ENCODE peak calls at places on chromosomes 11 and 22, in ten cellular contexts. One of them, this sample, is unnamed.

GRCh38 chr11:2387266-2387982 is 10.3 kb downstream of the CD81 start:
- DNase-seq in epithelial cell of esophagus: no peak
- DNase-seq in spleen: no peak
- DNase-seq in choroid plexus epithelial cell: peak; percentile 65
- DNase-seq in BJ: no peak
- DNase-seq in endothelial cell of umbilical vein: no peak
- DNase-seq in fibroblast of lung: peak; percentile 44
- DNase-seq in adrenal gland: peak; percentile 77
- DNase-seq in WERI-Rb-1: no peak
- DNase-seq in Karpas-422: peak; percentile 85
- DNase-seq in this sample: no peak

GRCh38 chr22:49372530-49373288 is 455.0 kb downstream of the BRD1 start:
- DNase-seq in epithelial cell of esophagus: no peak
- DNase-seq in spleen: peak; percentile 69
- DNase-seq in choroid plexus epithelial cell: no peak
- DNase-seq in BJ: no peak
- DNase-seq in endothelial cell of umbilical vein: no peak
- DNase-seq in fibroblast of lung: no peak
- DNase-seq in adrenal gland: peak; percentile 41
- DNase-seq in WERI-Rb-1: peak; percentile 77
- DNase-seq in Karpas-422: no peak
- DNase-seq in this sample: no peak

GRCh38 chr11:43879789-43880639 is 617 bp upstream of the ALKBH3 start:
- DNase-seq in epithelial cell of esophagus: no peak
- DNase-seq in spleen: no peak
- DNase-seq in choroid plexus epithelial cell: no peak
- DNase-seq in BJ: no peak
- DNase-seq in endothelial cell of umbilical vein: no peak
- DNase-seq in fibroblast of lung: no peak
- DNase-seq in adrenal gland: no peak
- DNase-seq in WERI-Rb-1: no peak
- DNase-seq in Karpas-422: no peak
- DNase-seq in this sample: no peak

GRCh38 chr22:46061431-46062231 is 84.7 kb upstream of the WNT7B start:
- DNase-seq in epithelial cell of esophagus: no peak
- DNase-seq in spleen: peak; percentile 77
- DNase-seq in choroid plexus epithelial cell: no peak
- DNase-seq in BJ: no peak
- DNase-seq in endothelial cell of umbilical vein: no peak
- DNase-seq in fibroblast of lung: no peak
- DNase-seq in adrenal gland: peak; percentile 51
- DNase-seq in WERI-Rb-1: no peak
- DNase-seq in Karpas-422: no peak
- DNase-seq in this sample: no peak

GRCh38 chr11:75823415-75823814 is 8.4 kb downstream of the UVRAG start:
- DNase-seq in epithelial cell of esophagus: no peak
- DNase-seq in spleen: no peak
- DNase-seq in choroid plexus epithelial cell: no peak
- DNase-seq in BJ: no peak
- DNase-seq in endothelial cell of umbilical vein: no peak
- DNase-seq in fibroblast of lung: no peak
- DNase-seq in adrenal gland: no peak
- DNase-seq in WERI-Rb-1: no peak
- DNase-seq in Karpas-422: peak; percentile 58
- DNase-seq in this sample: no peak

GRCh38 chr11:123233280-123233977 is 38.4 kb upstream of the CLMP start:
- DNase-seq in epithelial cell of esophagus: no peak
- DNase-seq in spleen: no peak
- DNase-seq in choroid plexus epithelial cell: peak; percentile 56
- DNase-seq in BJ: no peak
- DNase-seq in endothelial cell of umbilical vein: no peak
- DNase-seq in fibroblast of lung: no peak
- DNase-seq in adrenal gland: no peak
- DNase-seq in WERI-Rb-1: peak; percentile 28
- DNase-seq in Karpas-422: no peak
- DNase-seq in this sample: no peak

GRCh38 chr22:40621309-40622151 is 15.0 kb downstream of the MRTFA start:
- DNase-seq in epithelial cell of esophagus: no peak
- DNase-seq in spleen: no peak
- DNase-seq in choroid plexus epithelial cell: no peak
- DNase-seq in BJ: no peak
- DNase-seq in endothelial cell of umbilical vein: no peak
- DNase-seq in fibroblast of lung: no peak
- DNase-seq in adrenal gland: no peak
- DNase-seq in WERI-Rb-1: no peak
- DNase-seq in Karpas-422: no peak
- DNase-seq in this sample: no peak

GRCh38 chr22:39153220-39153860 is 860 bp upstream of the CBX7 start:
- DNase-seq in epithelial cell of esophagus: no peak
- DNase-seq in spleen: no peak
- DNase-seq in choroid plexus epithelial cell: no peak
- DNase-seq in BJ: no peak
- DNase-seq in endothelial cell of umbilical vein: no peak
- DNase-seq in fibroblast of lung: no peak
- DNase-seq in adrenal gland: no peak
- DNase-seq in WERI-Rb-1: no peak
- DNase-seq in Karpas-422: no peak
- DNase-seq in this sample: no peak

GRCh38 chr22:36873614-36874308 is 13.0 kb downstream of the NCF4 start:
- DNase-seq in epithelial cell of esophagus: peak; percentile 95
- DNase-seq in spleen: peak; percentile 85
- DNase-seq in choroid plexus epithelial cell: peak; percentile 78
- DNase-seq in BJ: peak; percentile 2
- DNase-seq in endothelial cell of umbilical vein: peak; percentile 82
- DNase-seq in fibroblast of lung: peak; percentile 53
- DNase-seq in adrenal gland: peak; percentile 78
- DNase-seq in WERI-Rb-1: peak; percentile 59
- DNase-seq in Karpas-422: no peak
- DNase-seq in this sample: peak; percentile 17

GRCh38 chr11:126080206-126080941 is 17.7 kb upstream of the CDON start:
- DNase-seq in epithelial cell of esophagus: peak; percentile 19
- DNase-seq in spleen: no peak
- DNase-seq in choroid plexus epithelial cell: no peak
- DNase-seq in BJ: no peak
- DNase-seq in endothelial cell of umbilical vein: no peak
- DNase-seq in fibroblast of lung: no peak
- DNase-seq in adrenal gland: no peak
- DNase-seq in WERI-Rb-1: no peak
- DNase-seq in Karpas-422: no peak
- DNase-seq in this sample: no peak

GRCh38 chr11:69215216-69215615 is 59.5 kb downstream of the SMIM38 start:
- DNase-seq in epithelial cell of esophagus: no peak
- DNase-seq in spleen: no peak
- DNase-seq in choroid plexus epithelial cell: no peak
- DNase-seq in BJ: no peak
- DNase-seq in endothelial cell of umbilical vein: no peak
- DNase-seq in fibroblast of lung: no peak
- DNase-seq in adrenal gland: peak; percentile 1
- DNase-seq in WERI-Rb-1: no peak
- DNase-seq in Karpas-422: no peak
- DNase-seq in this sample: no peak

GRCh38 chr22:32849501-32849900 is 48.0 kb downstream of the TIMP3 start:
- DNase-seq in epithelial cell of esophagus: no peak
- DNase-seq in spleen: no peak
- DNase-seq in choroid plexus epithelial cell: no peak
- DNase-seq in BJ: no peak
- DNase-seq in endothelial cell of umbilical vein: no peak
- DNase-seq in fibroblast of lung: no peak
- DNase-seq in adrenal gland: peak; percentile 56
- DNase-seq in WERI-Rb-1: peak; percentile 15
- DNase-seq in Karpas-422: no peak
- DNase-seq in this sample: no peak

GRCh38 chr22:32848226-32848625 is 46.7 kb downstream of the TIMP3 start:
- DNase-seq in epithelial cell of esophagus: no peak
- DNase-seq in spleen: no peak
- DNase-seq in choroid plexus epithelial cell: no peak
- DNase-seq in BJ: no peak
- DNase-seq in endothelial cell of umbilical vein: no peak
- DNase-seq in fibroblast of lung: no peak
- DNase-seq in adrenal gland: no peak
- DNase-seq in WERI-Rb-1: no peak
- DNase-seq in Karpas-422: no peak
- DNase-seq in this sample: no peak

GRCh38 chr22:32850591-32851517 is 49.3 kb downstream of the TIMP3 start:
- DNase-seq in epithelial cell of esophagus: no peak
- DNase-seq in spleen: no peak
- DNase-seq in choroid plexus epithelial cell: peak; percentile 77
- DNase-seq in BJ: peak; percentile 6
- DNase-seq in endothelial cell of umbilical vein: no peak
- DNase-seq in fibroblast of lung: peak; percentile 63
- DNase-seq in adrenal gland: peak; percentile 95
- DNase-seq in WERI-Rb-1: no peak
- DNase-seq in Karpas-422: no peak
- DNase-seq in this sample: no peak

GRCh38 chr22:32852346-32853251 is 51.1 kb downstream of the TIMP3 start:
- DNase-seq in epithelial cell of esophagus: no peak
- DNase-seq in spleen: no peak
- DNase-seq in choroid plexus epithelial cell: peak; percentile 72
- DNase-seq in BJ: no peak
- DNase-seq in endothelial cell of umbilical vein: no peak
- DNase-seq in fibroblast of lung: peak; percentile 46
- DNase-seq in adrenal gland: peak; percentile 86
- DNase-seq in WERI-Rb-1: no peak
- DNase-seq in Karpas-422: peak; percentile 67
- DNase-seq in this sample: no peak

GRCh38 chr22:32850157-32850556 is 48.7 kb downstream of the TIMP3 start:
- DNase-seq in epithelial cell of esophagus: no peak
- DNase-seq in spleen: no peak
- DNase-seq in choroid plexus epithelial cell: no peak
- DNase-seq in BJ: no peak
- DNase-seq in endothelial cell of umbilical vein: no peak
- DNase-seq in fibroblast of lung: no peak
- DNase-seq in adrenal gland: peak; percentile 53
- DNase-seq in WERI-Rb-1: no peak
- DNase-seq in Karpas-422: peak; percentile 34
- DNase-seq in this sample: no peak
- H3K4me3 ChIP-seq in epithelial cell of esophagus: no peak overlapping the region
- H3K4me3 ChIP-seq in spleen: no peak overlapping the region
- H3K4me3 ChIP-seq in choroid plexus epithelial cell: no peak overlapping the region
- H3K4me3 ChIP-seq in BJ: no peak overlapping the region
- H3K4me3 ChIP-seq in endothelial cell of umbilical vein: no peak overlapping the region
- H3K4me3 ChIP-seq in fibroblast of lung: no peak overlapping the region
- H3K4me3 ChIP-seq in adrenal gland: no peak overlapping the region
- H3K4me3 ChIP-seq in WERI-Rb-1: no peak overlapping the region
- H3K4me3 ChIP-seq in Karpas-422: no peak overlapping the region
- H3K4me3 ChIP-seq in this sample: no peak overlapping the region

DNA sequence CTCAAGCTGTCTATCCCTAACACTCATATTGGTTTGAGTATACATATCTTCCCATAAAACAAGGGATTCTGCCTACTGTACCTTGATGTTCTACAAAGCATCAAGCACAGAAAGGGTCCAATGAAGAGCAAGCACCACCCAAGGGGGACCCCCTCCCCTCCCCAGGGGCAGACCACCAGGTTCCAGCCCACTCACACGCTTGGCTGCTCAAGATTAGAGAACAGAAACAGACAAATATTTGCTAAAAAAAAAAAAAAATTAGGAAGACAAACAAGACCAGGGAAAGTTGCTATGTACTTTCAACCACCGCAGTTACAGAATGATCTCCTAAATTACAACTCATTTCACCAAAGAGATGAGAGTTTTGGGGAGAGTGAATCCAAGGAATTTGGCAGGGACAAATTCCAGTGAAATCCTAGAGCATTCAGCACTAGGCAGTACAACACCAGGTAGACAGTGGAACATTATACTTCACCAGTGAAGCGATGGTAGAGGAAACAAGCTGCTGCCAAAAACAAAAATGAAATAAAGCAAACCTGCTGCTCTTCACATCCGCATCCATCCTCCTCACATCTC is 17.0 kb downstream of the SMCO4 start:
- DNase-seq in epithelial cell of esophagus: no peak
- DNase-seq in spleen: no peak
- DNase-seq in choroid plexus epithelial cell: no peak
- DNase-seq in BJ: no peak
- DNase-seq in endothelial cell of umbilical vein: no peak
- DNase-seq in fibroblast of lung: no peak
- DNase-seq in adrenal gland: no peak
- DNase-seq in WERI-Rb-1: no peak
- DNase-seq in Karpas-422: no peak
- DNase-seq in this sample: no peak
- H3K4me3 ChIP-seq in epithelial cell of esophagus: no peak overlapping the region
- H3K4me3 ChIP-seq in spleen: no peak overlapping the region
- H3K4me3 ChIP-seq in choroid plexus epithelial cell: no peak overlapping the region
- H3K4me3 ChIP-seq in BJ: no peak overlapping the region
- H3K4me3 ChIP-seq in endothelial cell of umbilical vein: no peak overlapping the region
- H3K4me3 ChIP-seq in fibroblast of lung: no peak overlapping the region
- H3K4me3 ChIP-seq in adrenal gland: no peak overlapping the region
- H3K4me3 ChIP-seq in WERI-Rb-1: no peak overlapping the region
- H3K4me3 ChIP-seq in Karpas-422: no peak overlapping the region
- H3K4me3 ChIP-seq in this sample: no peak overlapping the region

GRCh38 chr22:50670914-50671538 is 1.6 kb upstream of the SHANK3 start:
- DNase-seq in epithelial cell of esophagus: no peak
- DNase-seq in spleen: no peak
- DNase-seq in choroid plexus epithelial cell: no peak
- DNase-seq in BJ: no peak
- DNase-seq in endothelial cell of umbilical vein: no peak
- DNase-seq in fibroblast of lung: no peak
- DNase-seq in adrenal gland: peak; percentile 43
- DNase-seq in WERI-Rb-1: no peak
- DNase-seq in Karpas-422: no peak
- DNase-seq in this sample: no peak

GRCh38 chr22:50672041-50672440 is 582 bp upstream of the SHANK3 start:
- DNase-seq in epithelial cell of esophagus: no peak
- DNase-seq in spleen: no peak
- DNase-seq in choroid plexus epithelial cell: no peak
- DNase-seq in BJ: no peak
- DNase-seq in endothelial cell of umbilical vein: no peak
- DNase-seq in fibroblast of lung: no peak
- DNase-seq in adrenal gland: no peak
- DNase-seq in WERI-Rb-1: no peak
- DNase-seq in Karpas-422: no peak
- DNase-seq in this sample: no peak

GRCh38 chr22:50670513-50670912 is 2.1 kb upstream of the SHANK3 start:
- DNase-seq in epithelial cell of esophagus: no peak
- DNase-seq in spleen: no peak
- DNase-seq in choroid plexus epithelial cell: peak; percentile 9
- DNase-seq in BJ: no peak
- DNase-seq in endothelial cell of umbilical vein: peak; percentile 32
- DNase-seq in fibroblast of lung: no peak
- DNase-seq in adrenal gland: no peak
- DNase-seq in WERI-Rb-1: no peak
- DNase-seq in Karpas-422: no peak
- DNase-seq in this sample: no peak

GRCh38 chr22:50672471-50673230 is at the start of gene SHANK3:
- DNase-seq in epithelial cell of esophagus: no peak
- DNase-seq in spleen: peak; percentile 89
- DNase-seq in choroid plexus epithelial cell: no peak
- DNase-seq in BJ: no peak
- DNase-seq in endothelial cell of umbilical vein: peak; percentile 92
- DNase-seq in fibroblast of lung: no peak
- DNase-seq in adrenal gland: peak; percentile 80
- DNase-seq in WERI-Rb-1: no peak
- DNase-seq in Karpas-422: no peak
- DNase-seq in this sample: no peak

GRCh38 chr22:50671641-50672040 is 982 bp upstream of the SHANK3 start:
- DNase-seq in epithelial cell of esophagus: no peak
- DNase-seq in spleen: no peak
- DNase-seq in choroid plexus epithelial cell: no peak
- DNase-seq in BJ: no peak
- DNase-seq in endothelial cell of umbilical vein: peak; percentile 56
- DNase-seq in fibroblast of lung: no peak
- DNase-seq in adrenal gland: peak; percentile 50
- DNase-seq in WERI-Rb-1: no peak
- DNase-seq in Karpas-422: no peak
- DNase-seq in this sample: no peak
- H3K4me3 ChIP-seq in epithelial cell of esophagus: no peak overlapping the region
- H3K4me3 ChIP-seq in spleen: no peak overlapping the region
- H3K4me3 ChIP-seq in choroid plexus epithelial cell: no peak overlapping the region
- H3K4me3 ChIP-seq in BJ: no peak overlapping the region
- H3K4me3 ChIP-seq in endothelial cell of umbilical vein: no peak overlapping the region
- H3K4me3 ChIP-seq in fibroblast of lung: no peak overlapping the region
- H3K4me3 ChIP-seq in adrenal gland: no peak overlapping the region
- H3K4me3 ChIP-seq in WERI-Rb-1: no peak overlapping the region
- H3K4me3 ChIP-seq in Karpas-422: no peak overlapping the region
- H3K4me3 ChIP-seq in this sample: no peak overlapping the region

GRCh38 chr11:17720796-17721171 is 1.4 kb downstream of the MYOD1 start:
- DNase-seq in epithelial cell of esophagus: no peak
- DNase-seq in spleen: no peak
- DNase-seq in choroid plexus epithelial cell: no peak
- DNase-seq in BJ: no peak
- DNase-seq in endothelial cell of umbilical vein: no peak
- DNase-seq in fibroblast of lung: no peak
- DNase-seq in adrenal gland: no peak
- DNase-seq in WERI-Rb-1: peak; percentile 85
- DNase-seq in Karpas-422: no peak
- DNase-seq in this sample: no peak
- H3K4me3 ChIP-seq in epithelial cell of esophagus: no peak overlapping the region
- H3K4me3 ChIP-seq in spleen: no peak overlapping the region
- H3K4me3 ChIP-seq in choroid plexus epithelial cell: no peak overlapping the region
- H3K4me3 ChIP-seq in BJ: no peak overlapping the region
- H3K4me3 ChIP-seq in endothelial cell of umbilical vein: no peak overlapping the region
- H3K4me3 ChIP-seq in fibroblast of lung: no peak overlapping the region
- H3K4me3 ChIP-seq in adrenal gland: no peak overlapping the region
- H3K4me3 ChIP-seq in WERI-Rb-1: peak overlapping the region; percentile 61
- H3K4me3 ChIP-seq in Karpas-422: no peak overlapping the region
- H3K4me3 ChIP-seq in this sample: peak overlapping the region; percentile 60